ENCODE peak calls at places on chromosomes 6 and 20, in four cellular contexts. X is GM12878, L is HL-60, R is K562. Q is an unnamed sample.

GRCh38 chr6:114342826-114343781 is at the start of gene HS3ST5:
- DNase-seq in X (no peak), L (no peak), R (peak; percentile 2), Q (no peak)

GRCh38 chr6:136249336-136249735 is 775 bp downstream of the MTFR2 start:
- DNase-seq in X (no peak), L (no peak), R (peak; percentile 45), Q (no peak)

GRCh38 chr6:16511048-16511660 is 250.1 kb downstream of the ATXN1 start:
- DNase-seq in X (no peak), L (no peak), R (peak; percentile 24), Q (no peak)

GRCh38 chr6:108630050-108630714 is 69.5 kb downstream of the FOXO3 start:
- DNase-seq in X (no peak), L (no peak), R (peak; percentile 50), Q (no peak)

GRCh38 chr6:123564363-123564762 is 72.4 kb downstream of the TRDN start:
- DNase-seq in X (no peak), L (no peak), R (no peak), Q (no peak)

GRCh38 chr6:2725999-2726567 is 24.6 kb downstream of the MYLK4 start:
- DNase-seq in X (peak; percentile 28), L (no peak), R (peak; percentile 55), Q (peak; percentile 38)

GRCh38 chr6:129393659-129394058 is 316.3 kb downstream of the ARHGAP18 start:
- DNase-seq in X (no peak), L (no peak), R (no peak), Q (no peak)

GRCh38 chr6:24883618-24884017 is 52.1 kb downstream of the RIPOR2 start:
- DNase-seq in X (peak; percentile 84), L (no peak), R (no peak), Q (no peak)

GRCh38 chr6:148998704-148999103 is 251.9 kb downstream of the UST start:
- DNase-seq in X (no peak), L (no peak), R (no peak), Q (no peak)
- TF ChIP-seq SPI1 in X (no peak), L (no peak), R (no peak), Q (no peak)

GRCh38 chr6:46815130-46815529 is 21.9 kb downstream of the MEP1A start:
- DNase-seq in X (no peak), L (no peak), R (no peak), Q (no peak)
- TF ChIP-seq SPI1 in X (no peak), L (no peak), R (no peak), Q (no peak)

GRCh38 chr20:46699651-46700359 is 9.6 kb upstream of the SLC2A10 start:
- DNase-seq in X (no peak), L (no peak), R (peak; percentile 68), Q (no peak)
- TF ChIP-seq SPI1 in X (no peak), L (no peak), R (no peak), Q (no peak)

GRCh38 chr20:32634041-32634805 is 39.5 kb downstream of the C20orf203 start:
- DNase-seq in X (no peak), L (no peak), R (peak; percentile 84), Q (no peak)
- TF ChIP-seq SPI1 in X (no peak), L (no peak), R (no peak), Q (no peak)

GRCh38 chr6:6002809-6003333 is 3.9 kb downstream of the NRN1 start:
- DNase-seq in X (no peak), L (no peak), R (no peak), Q (no peak)
- TF ChIP-seq SPI1 in X (no peak), L (no peak), R (no peak), Q (no peak)

GRCh38 chr6:582370-582769 is 74.5 kb downstream of the HUS1B start:
- DNase-seq in X (no peak), L (no peak), R (no peak), Q (no peak)
- TF ChIP-seq SPI1 in X (no peak), L (no peak), R (no peak), Q (no peak)

GRCh38 chr6:160789263-160790027 is 87.4 kb downstream of the PLG start:
- DNase-seq in X (peak; percentile 49), L (no peak), R (no peak), Q (no peak)
- TF ChIP-seq SPI1 in X (no peak), L (no peak), R (no peak), Q (no peak)

DNA sequence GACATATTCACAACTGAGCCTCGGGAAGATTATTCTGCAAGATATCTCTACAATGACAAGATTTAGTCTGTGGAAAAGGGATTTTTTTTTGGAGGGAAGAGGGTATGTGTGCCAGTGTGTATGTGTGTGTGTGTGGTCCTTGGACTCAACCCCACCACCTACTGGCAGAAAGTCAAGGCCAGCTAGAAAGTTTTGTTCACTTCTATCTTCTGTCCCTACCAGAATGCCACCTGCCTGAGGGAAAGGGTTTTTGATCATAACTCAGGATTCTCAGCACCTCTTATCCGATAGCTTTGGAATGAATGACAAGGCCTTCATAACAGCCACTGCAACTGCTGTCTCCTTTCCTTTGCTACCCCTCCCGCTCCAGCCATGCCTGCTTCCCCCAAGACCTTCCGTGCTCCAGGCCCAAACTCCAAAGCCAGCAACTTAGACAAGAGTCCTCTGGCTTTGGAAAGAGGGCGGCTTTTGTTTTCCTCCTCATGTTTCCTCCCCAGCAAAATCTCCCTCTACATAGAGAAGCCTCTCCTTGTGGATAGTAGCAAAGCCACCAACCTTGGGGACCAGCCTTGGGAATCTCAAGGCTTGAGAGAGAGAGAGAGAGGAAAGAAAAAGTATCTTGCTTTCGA is 18.6 kb downstream of the BTN3A1 start:
- DNase-seq in X (no peak), L (peak; percentile 35), R (peak; percentile 66), Q (no peak)
- TF ChIP-seq SPI1 in X (no peak), L (no peak), R (no peak), Q (no peak)

GRCh38 chr6:11947569-11947968 is 64.5 kb upstream of the HIVEP1 start:
- DNase-seq in X (no peak), L (peak; percentile 26), R (no peak), Q (no peak)

GRCh38 chr6:11942185-11942864 is 69.8 kb upstream of the HIVEP1 start:
- DNase-seq in X (no peak), L (no peak), R (peak; percentile 76), Q (no peak)

GRCh38 chr6:11944111-11944510 is 68.0 kb upstream of the HIVEP1 start:
- DNase-seq in X (no peak), L (no peak), R (no peak), Q (no peak)

GRCh38 chr6:11947063-11947462 is 65.0 kb upstream of the HIVEP1 start:
- DNase-seq in X (no peak), L (no peak), R (peak; percentile 56), Q (no peak)

DNA sequence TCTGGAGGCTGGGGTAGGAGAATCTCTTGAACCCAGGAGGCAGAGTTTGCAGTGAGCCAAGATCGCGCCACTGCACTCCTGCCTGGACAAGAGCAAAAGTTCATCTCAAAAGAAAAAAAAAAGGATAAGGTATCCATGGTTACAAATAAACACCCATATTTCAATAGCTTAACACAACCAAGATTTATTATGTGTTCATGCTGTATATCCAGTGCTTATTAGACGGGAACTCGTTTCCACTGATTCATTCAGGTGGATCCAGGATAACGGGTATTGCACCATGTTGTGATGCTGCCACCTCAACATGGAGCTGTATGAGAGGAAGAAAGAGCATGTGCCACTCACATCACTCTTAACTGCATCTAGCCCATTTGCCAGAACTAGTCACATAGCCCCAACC is 69.1 kb upstream of the HIVEP1 start:
- DNase-seq in X (no peak), L (no peak), R (no peak), Q (no peak)
- TF ChIP-seq SPI1 in X (no peak), L (no peak), R (no peak), Q (no peak)

GRCh38 chr20:22080985-22081384 is 375.5 kb downstream of the PAX1 start:
- DNase-seq in X (no peak), L (no peak), R (no peak), Q (no peak)
- TF ChIP-seq SPI1 in X (no peak), L (no peak), R (no peak), Q (no peak)

Q was measured in GM12891.